ENCODE peak calls at places on chromosomes 13 and 19, in eight cellular contexts. N, W, T, U, L, F, B and J are unnamed samples. For H3K9me3, the result is how much of the 10 kb centered on the place peaks cover.

GRCh38 chr13:95115525-95115924 is 185.7 kb downstream of the ABCC4 start:
- DNase-seq in B (no peak), U (no peak), T (no peak), N (no peak), F (no peak), L (no peak), W (no peak), J (no peak)

GRCh38 chr13:76773695-76774094 is 112.5 kb downstream of the KCTD12 start:
- DNase-seq in B (no peak), T (no peak), F (no peak), U (no peak), N (no peak), W (no peak), L (no peak), J (no peak)

GRCh38 chr13:46476174-46476573 is 76.8 kb upstream of the LRCH1 start:
- DNase-seq in B (no peak), W (no peak), L (no peak), N (no peak), U (peak), T (no peak), F (no peak), J (no peak)

GRCh38 chr13:58025821-58026220 is 394.3 kb downstream of the PCDH17 start:
- DNase-seq in U (no peak), F (no peak), L (no peak), B (no peak), W (no peak), T (no peak), N (no peak), J (no peak)

GRCh38 chr13:79973533-79973963 is 367.4 kb downstream of the SPRY2 start:
- DNase-seq in T (no peak), N (no peak), B (no peak), L (peak), U (no peak), W (no peak), F (no peak), J (peak)

GRCh38 chr13:38979891-38980627 is 10.6 kb downstream of the STOML3 start:
- DNase-seq in U (peak), N (no peak), W (no peak), F (no peak), T (no peak), B (no peak), L (peak), J (no peak)

GRCh38 chr19:3396881-3397265 is 30.5 kb downstream of the NFIC start:
- DNase-seq in W (no peak), F (no peak), B (no peak), L (no peak), U (no peak), N (no peak), T (no peak), J (no peak)

GRCh38 chr19:55494172-55494761 is 6.0 kb downstream of the SSC5D start:
- DNase-seq in L (peak), B (peak), T (peak), W (no peak), U (peak), N (no peak), F (peak), J (peak)

GRCh38 chr13:71798723-71799122 is 68.3 kb downstream of the DACH1 start:
- DNase-seq in F (no peak), B (no peak), T (no peak), N (no peak), U (no peak), L (no peak), W (no peak), J (no peak)

GRCh38 chr13:109875746-109876145 is 89.4 kb upstream of the IRS2 start:
- DNase-seq in B (no peak), W (no peak), N (no peak), L (no peak), T (no peak), F (no peak), U (no peak), J (no peak)

GRCh38 chr19:57642396-57643046 is 9.6 kb downstream of the ZNF211 start:
- DNase-seq in T (no peak), W (no peak), L (no peak), U (no peak), B (no peak), F (no peak), N (no peak), J (no peak)

GRCh38 chr19:3852614-3853254 is 16.1 kb downstream of the ZFR2 start:
- DNase-seq in U (peak), W (no peak), B (no peak), F (peak), N (no peak), T (no peak), L (no peak), J (no peak)

GRCh38 chr19:35784401-35785086 is 9.2 kb downstream of the ARHGAP33 start:
- DNase-seq in B (no peak), F (no peak), N (no peak), T (peak), W (no peak), L (no peak), U (no peak), J (no peak)

GRCh38 chr19:2145831-2146241 is 5.5 kb downstream of the AP3D1 start:
- DNase-seq in W (no peak), L (no peak), B (no peak), T (no peak), N (no peak), U (no peak), F (peak), J (no peak)

GRCh38 chr13:49693877-49694276 is 2.6 kb upstream of the EBPL start:
- DNase-seq in F (no peak), N (no peak), L (no peak), W (no peak), T (no peak), U (no peak), B (no peak), J (no peak)

GRCh38 chr13:49610176-49610575 is 18.1 kb upstream of the ARL11 start:
- DNase-seq in T (no peak), F (no peak), B (no peak), U (no peak), W (no peak), N (no peak), L (no peak), J (no peak)

GRCh38 chr19:33235269-33235995 is 9.8 kb upstream of the SLC7A10 start:
- DNase-seq in N (peak), U (peak), B (peak), T (peak), L (peak), F (peak), W (no peak), J (peak)

GRCh38 chr13:20241593-20241992 is 9.5 kb upstream of the GJB6 start:
- DNase-seq in T (no peak), B (no peak), L (no peak), F (no peak), W (no peak), U (no peak), N (no peak), J (no peak)

GRCh38 chr13:113178070-113178895 is 19.8 kb downstream of the PROZ start:
- DNase-seq in W (no peak), T (no peak), F (peak), L (no peak), N (no peak), U (peak), B (no peak), J (no peak)

GRCh38 chr13:113782472-113782871 is 23.4 kb downstream of the TMEM255B start:
- DNase-seq in U (no peak), L (no peak), F (no peak), N (no peak), W (no peak), B (no peak), T (no peak), J (no peak)

GRCh38 chr13:19961924-19962323 is 3.4 kb downstream of the ZMYM2 start:
- DNase-seq in T (no peak), W (no peak), U (no peak), F (peak), L (no peak), N (no peak), B (no peak), J (no peak)

GRCh38 chr13:52399708-52400107 is 6.3 kb downstream of the THSD1 start:
- DNase-seq in N (no peak), U (peak), B (no peak), L (no peak), W (no peak), F (peak), T (no peak), J (no peak)

GRCh38 chr13:90999401-90999800 is 348.1 kb upstream of the MIR17HG start:
- DNase-seq in B (no peak), N (no peak), T (no peak), W (no peak), L (no peak), U (no peak), F (no peak), J (no peak)

GRCh38 chr13:21242236-21242635 is 65.8 kb downstream of the MRPL57 start:
- DNase-seq in F (no peak), W (no peak), B (no peak), U (no peak), L (no peak), T (no peak), N (no peak), J (no peak)

GRCh38 chr13:26061947-26062346 is 10.1 kb upstream of the SHISA2 start:
- DNase-seq in U (peak), N (no peak), T (no peak), W (no peak), L (no peak), F (peak), B (no peak), J (no peak)

DNA sequence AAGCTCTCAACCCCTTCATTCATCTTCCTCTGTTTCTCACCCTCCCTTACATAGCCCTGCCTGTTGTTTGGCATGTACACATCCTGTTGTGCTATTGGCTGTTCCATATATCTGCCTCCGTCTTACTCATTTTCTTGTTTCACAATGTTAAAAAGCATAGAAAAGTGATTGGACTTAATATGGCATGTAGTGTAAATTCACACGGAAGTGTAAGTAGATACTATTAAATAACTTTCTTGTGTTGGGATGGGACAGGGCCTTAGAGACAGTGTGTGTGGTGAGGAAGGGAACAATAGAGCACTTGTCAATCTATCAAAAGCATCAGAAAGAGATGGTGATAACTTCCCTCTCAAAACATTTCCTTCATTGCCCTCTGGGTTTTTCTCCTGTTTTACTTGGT is 12.3 kb downstream of the LMO7 start:
- DNase-seq in U (no peak), B (no peak), W (no peak), L (no peak), N (no peak), T (no peak), F (no peak), J (no peak)
- H3K27ac ChIP-seq in U (no peak), B (no peak), W (no peak), L (no peak), N (no peak), T (no peak), F (no peak), J (no peak)

DNA sequence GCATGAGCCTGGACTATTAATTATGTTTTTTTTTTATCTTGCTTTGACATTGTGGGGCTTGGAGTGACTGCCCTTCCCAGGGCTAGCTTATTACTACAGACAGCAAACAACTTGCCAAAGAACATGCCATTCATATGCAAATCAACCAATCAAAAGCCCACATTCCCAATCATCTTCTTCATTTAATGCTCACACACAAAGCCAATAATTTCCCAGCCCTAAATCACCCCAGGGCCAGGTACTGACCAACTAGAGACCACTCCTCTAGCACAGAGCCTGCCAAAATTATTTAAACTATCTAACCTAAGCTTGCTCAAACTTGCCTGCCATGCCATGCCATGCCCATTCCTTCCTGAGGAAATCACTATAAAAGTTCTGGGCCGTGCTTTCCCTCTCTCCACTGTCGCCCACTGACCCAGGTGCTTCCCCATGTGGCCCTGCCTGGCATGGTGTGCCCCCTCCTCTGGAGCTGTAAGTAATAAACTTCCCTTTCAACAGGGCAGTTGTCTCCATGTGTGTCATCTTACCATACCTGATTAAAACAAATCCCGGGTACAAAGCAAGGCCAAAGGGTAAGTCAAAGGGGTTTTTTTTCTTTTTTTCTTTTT is 15.7 kb downstream of the PBX4 start:
- DNase-seq in L (no peak), F (no peak), N (no peak), B (no peak), U (no peak), W (no peak), T (no peak), J (no peak)
- TF ChIP-seq CTCF in L (no peak), F (no peak), N (no peak), B (no peak), U (no peak), W (no peak), T (no peak), J (no peak)

DNA sequence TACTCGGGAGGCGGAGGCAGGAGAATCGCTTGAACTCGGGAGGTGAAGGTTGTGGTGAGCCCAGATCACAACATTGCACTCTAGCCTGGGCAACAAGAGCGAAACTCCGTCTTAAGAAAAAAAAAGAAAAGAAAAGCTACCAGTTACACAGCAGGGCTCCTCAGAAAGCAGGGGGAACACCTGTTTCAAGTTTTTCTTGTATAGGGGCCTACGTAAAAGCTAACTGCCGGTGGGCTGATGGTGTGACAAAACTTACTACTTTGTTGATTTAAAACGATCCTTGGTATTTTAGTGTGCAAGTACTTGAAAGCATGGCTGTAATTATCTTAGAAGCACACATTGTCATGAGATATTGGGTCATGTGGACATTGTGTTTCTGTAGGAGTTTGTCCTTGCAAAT is 15.7 kb upstream of the ERVV-1 start:
- DNase-seq in L (no peak), F (no peak), B (no peak), U (no peak), N (no peak), T (no peak), W (no peak), J (no peak)
- H3K9me3 ChIP-seq in L (under half), F (under half), B (under half), U (under half), N (under half), T (under half), W (under half), J (under half)

GRCh38 chr19:44747739-44748425 is 626 bp upstream of the BCL3 start:
- DNase-seq in L (peak), F (peak), U (peak), N (peak), W (no peak), B (peak), T (peak), J (peak)

GRCh38 chr19:44746946-44747738 is 1.4 kb upstream of the BCL3 start:
- DNase-seq in U (peak), B (peak), W (peak), F (peak), T (peak), N (peak), L (peak), J (peak)

GRCh38 chr19:44745887-44746600 is 2.5 kb upstream of the BCL3 start:
- DNase-seq in B (no peak), N (no peak), L (no peak), U (no peak), T (no peak), W (no peak), F (no peak), J (no peak)

GRCh38 chr19:44746616-44746945 is 1.9 kb upstream of the BCL3 start:
- DNase-seq in W (no peak), F (no peak), T (no peak), U (no peak), B (no peak), L (no peak), N (no peak), J (peak)

GRCh38 chr19:44745386-44745831 is 3.1 kb upstream of the BCL3 start:
- DNase-seq in F (peak), W (no peak), L (peak), B (no peak), N (peak), T (peak), U (peak), J (peak)
- H3K27ac ChIP-seq in F (peak), W (peak), L (peak), B (peak), N (peak), T (no peak), U (no peak), J (peak)

GRCh38 chr19:50702158-50702869 is 17.3 kb downstream of the SHANK1 start:
- DNase-seq in U (no peak), N (no peak), F (no peak), B (no peak), T (no peak), L (no peak), W (no peak), J (no peak)

GRCh38 chr19:50702870-50703829 is 16.5 kb downstream of the SHANK1 start:
- DNase-seq in N (no peak), U (peak), B (no peak), W (no peak), L (no peak), T (peak), F (peak), J (peak)

GRCh38 chr19:50706387-50706786 is 13.2 kb downstream of the SHANK1 start:
- DNase-seq in F (no peak), N (no peak), B (no peak), U (no peak), L (no peak), W (no peak), T (no peak), J (no peak)

GRCh38 chr19:50705422-50706019 is 14.1 kb downstream of the SHANK1 start:
- DNase-seq in F (peak), B (no peak), T (peak), U (peak), W (no peak), L (no peak), N (no peak), J (no peak)

GRCh38 chr19:50703915-50704548 is 15.6 kb downstream of the SHANK1 start:
- DNase-seq in U (peak), L (peak), T (peak), F (no peak), W (no peak), B (no peak), N (no peak), J (no peak)
- TF ChIP-seq CTCF in U (no peak), L (no peak), T (no peak), F (peak), W (no peak), B (no peak), N (no peak), J (no peak)